ENCODE peak calls at places on chromosome 14, in seven cellular contexts. J is tibial artery, I is NCI-H1092 treated with DMSO at 0.1 percent for 48 hours, R is AG20443, D is iPS DF 19.7, E is A172, N is T-cell. X is an unnamed sample.
A peak's percentile ranks its signal among the peaks of the same experiment; 100 is the strongest.

GRCh38 chr14:29392287-29392686 is 535.4 kb downstream of the PRKD1 start:
- DNase-seq in E (no peak), J (no peak), N (no peak), I (no peak), R (no peak), D (no peak), X (no peak)

GRCh38 chr14:49892301-49892635 is 614 bp upstream of the ARF6 start:
- DNase-seq in J (peak; percentile 65), E (peak; percentile 44), D (no peak), R (peak; percentile 77), I (peak; percentile 91), N (peak; percentile 27), X (peak; percentile 45)

GRCh38 chr14:90517431-90517841 is 120.6 kb downstream of the CALM1 start:
- DNase-seq in N (no peak), I (no peak), E (no peak), R (no peak), D (no peak), J (no peak), X (no peak)

GRCh38 chr14:92794547-92794941 is 439 bp downstream of the GOLGA5 start:
- DNase-seq in I (no peak), E (no peak), N (no peak), D (no peak), J (no peak), R (peak; percentile 21), X (no peak)

GRCh38 chr14:56390859-56391258 is 188.7 kb upstream of the TMEM260 start:
- DNase-seq in I (no peak), D (peak; percentile 9), N (no peak), R (no peak), J (no peak), E (no peak), X (no peak)

GRCh38 chr14:49218436-49219092 is 367.6 kb downstream of the RPS29 start:
- DNase-seq in R (no peak), I (no peak), E (no peak), N (no peak), J (no peak), D (no peak), X (no peak)

GRCh38 chr14:68785817-68786490 is 6.9 kb downstream of the ZFP36L1 start:
- DNase-seq in E (peak; percentile 76), J (peak; percentile 16), N (no peak), R (no peak), I (no peak), D (no peak), X (peak; percentile 76)

GRCh38 chr14:42424501-42424900 is 817.8 kb downstream of the LRFN5 start:
- DNase-seq in J (no peak), I (no peak), N (no peak), E (no peak), D (no peak), R (no peak), X (no peak)

GRCh38 chr14:52077261-52077984 is 8.6 kb upstream of the NID2 start:
- DNase-seq in N (no peak), J (no peak), D (no peak), I (no peak), R (no peak), E (no peak), X (no peak)

GRCh38 chr14:68774771-68775613 is 17.9 kb downstream of the ZFP36L1 start:
- DNase-seq in R (peak; percentile 71), J (peak; percentile 21), E (peak; percentile 83), N (no peak), I (no peak), D (no peak), X (no peak)

GRCh38 chr14:97456958-97457357 is 659.8 kb downstream of the VRK1 start:
- DNase-seq in I (no peak), R (no peak), J (no peak), N (no peak), E (no peak), D (no peak), X (no peak)

GRCh38 chr14:20873370-20874177 is 17.6 kb upstream of the RNASE3 start:
- DNase-seq in J (peak; percentile 78), D (peak; percentile 82), N (peak; percentile 57), E (peak; percentile 16), I (no peak), R (peak; percentile 78), X (no peak)